ENCODE peak calls at places on chromosome 5, in eight cellular contexts. U is tibial nerve; J is right cardiac atrium; T is GM23248; P is CD8-positive, alpha-beta T cell; M is uterus; X is small intestine; K is neural progenitor cell. L is an unnamed sample.
A peak's percentile ranks its signal among the peaks of the same experiment; 100 is the strongest.

GRCh38 chr5:79974896-79975295 is 16.2 kb downstream of the MTX3 start:
- DNase-seq in U (no peak), J (no peak), T (peak; percentile 81), P (no peak), M (no peak), X (no peak), K (no peak), L (no peak)

GRCh38 chr5:72067682-72068470 is 39.4 kb upstream of the MAP1B start:
- DNase-seq in U (no peak), J (no peak), T (peak; percentile 94), P (no peak), M (no peak), X (no peak), K (no peak), L (no peak)

GRCh38 chr5:79845448-79846197 is 145.4 kb downstream of the MTX3 start:
- DNase-seq in U (peak; percentile 47), J (no peak), T (peak; percentile 96), P (no peak), M (no peak), X (no peak), K (no peak), L (no peak)

GRCh38 chr5:159945359-159945758 is 29.1 kb downstream of the ADRA1B start:
- DNase-seq in U (no peak), J (no peak), T (no peak), P (no peak), M (no peak), X (no peak), K (no peak), L (no peak)

GRCh38 chr5:65730910-65731309 is 8.9 kb downstream of the NLN start:
- DNase-seq in U (no peak), J (no peak), T (peak; percentile 16), P (no peak), M (no peak), X (no peak), K (no peak), L (no peak)

GRCh38 chr5:90134892-90135291 is 274.7 kb downstream of the CETN3 start:
- DNase-seq in U (peak; percentile 38), J (peak; percentile 84), T (peak; percentile 63), P (no peak), M (peak; percentile 80), X (no peak), K (no peak), L (peak; percentile 66)

GRCh38 chr5:181163487-181164075 is 16.2 kb downstream of the OR2V2 start:
- DNase-seq in U (no peak), J (peak; percentile 31), T (no peak), P (no peak), M (no peak), X (no peak), K (peak; percentile 27), L (no peak)

GRCh38 chr5:134289509-134290113 is 63.7 kb upstream of the PPP2CA start:
- DNase-seq in U (peak; percentile 57), J (no peak), T (peak; percentile 85), P (peak; percentile 41), M (peak; percentile 35), X (peak; percentile 74), K (peak; percentile 83), L (peak; percentile 17)

GRCh38 chr5:23033864-23034263 is 180.7 kb upstream of the CDH12 start:
- DNase-seq in U (no peak), J (no peak), T (no peak), P (no peak), M (no peak), X (no peak), K (no peak), L (no peak)

GRCh38 chr5:147208134-147208533 is 26.7 kb upstream of the STK32A start:
- DNase-seq in U (no peak), J (no peak), T (peak; percentile 50), P (no peak), M (no peak), X (no peak), K (no peak), L (no peak)

GRCh38 chr5:39231705-39232525 is 12.6 kb upstream of the FYB1 start:
- DNase-seq in U (no peak), J (no peak), T (peak; percentile 58), P (no peak), M (no peak), X (no peak), K (no peak), L (no peak)

GRCh38 chr5:39755452-39755851 is 330.7 kb upstream of the DAB2 start:
- DNase-seq in U (no peak), J (no peak), T (peak; percentile 40), P (no peak), M (no peak), X (no peak), K (no peak), L (no peak)

GRCh38 chr5:133154274-133155088 is 102.7 kb downstream of the HSPA4 start:
- DNase-seq in U (no peak), J (no peak), T (no peak), P (no peak), M (no peak), X (no peak), K (no peak), L (no peak)

GRCh38 chr5:90560771-90561170 is 2.2 kb downstream of the ADGRV1 start:
- DNase-seq in U (no peak), J (no peak), T (no peak), P (no peak), M (no peak), X (no peak), K (no peak), L (no peak)

GRCh38 chr5:126234563-126235195 is 188.5 kb upstream of the GRAMD2B start:
- DNase-seq in U (no peak), J (no peak), T (peak; percentile 24), P (no peak), M (no peak), X (peak; percentile 23), K (peak; percentile 71), L (no peak)

GRCh38 chr5:120326651-120327050 is 137.4 kb upstream of the PRR16 start:
- DNase-seq in U (no peak), J (no peak), T (no peak), P (no peak), M (no peak), X (no peak), K (no peak), L (no peak)

GRCh38 chr5:169344629-169345028 is 43.7 kb upstream of the SLIT3 start:
- DNase-seq in U (no peak), J (no peak), T (peak; percentile 44), P (no peak), M (peak; percentile 31), X (no peak), K (no peak), L (no peak)

GRCh38 chr5:83848928-83849327 is 128.3 kb upstream of the HAPLN1 start:
- DNase-seq in U (no peak), J (no peak), T (no peak), P (no peak), M (no peak), X (no peak), K (no peak), L (no peak)

GRCh38 chr5:135631356-135631755 is 52.6 kb upstream of the CXCL14 start:
- DNase-seq in U (no peak), J (no peak), T (no peak), P (no peak), M (no peak), X (no peak), K (no peak), L (no peak)

GRCh38 chr5:132503244-132503643 is 12.7 kb upstream of the IRF1 start:
- DNase-seq in U (no peak), J (no peak), T (no peak), P (no peak), M (no peak), X (no peak), K (no peak), L (no peak)

GRCh38 chr5:172164773-172165212 is 23.2 kb downstream of the STK10 start:
- DNase-seq in U (no peak), J (peak; percentile 86), T (peak; percentile 72), P (no peak), M (no peak), X (no peak), K (no peak), L (no peak)

DNA sequence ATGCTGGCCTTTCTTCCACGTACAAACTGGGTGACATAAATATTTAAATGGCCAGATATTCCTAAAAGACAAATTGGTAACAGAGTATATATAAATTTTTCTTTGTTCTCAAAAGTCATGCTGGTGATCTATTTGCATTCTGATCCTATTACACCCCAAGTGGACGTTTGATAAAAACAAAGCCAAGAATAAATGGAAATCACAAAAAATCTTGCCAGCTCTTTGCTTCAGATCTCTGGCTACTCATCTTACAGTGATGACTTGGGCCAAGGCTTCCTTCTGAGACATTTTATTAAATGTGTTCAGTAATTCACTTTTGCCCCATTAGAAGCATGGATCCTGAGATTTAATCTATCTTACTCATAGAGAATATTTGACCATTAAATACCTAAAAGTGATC is 444.3 kb upstream of the PIK3R1 start:
- DNase-seq in U (no peak), J (no peak), T (no peak), P (no peak), M (no peak), X (no peak), K (no peak), L (no peak)
- H3K4me1 ChIP-seq in U (peaks cover 27% of the 10 kb centered on the region), J (peaks cover 3% of the 10 kb centered on the region), T (peaks cover 26% of the 10 kb centered on the region), P (no peaks in the 10 kb centered on the region), M (no peaks in the 10 kb centered on the region), X (peaks cover 2% of the 10 kb centered on the region), K (peaks cover 46% of the 10 kb centered on the region), L (peaks cover 42% of the 10 kb centered on the region)

GRCh38 chr5:158895573-158895972 is 204.1 kb downstream of the EBF1 start:
- DNase-seq in U (no peak), J (no peak), T (peak; percentile 28), P (no peak), M (no peak), X (no peak), K (no peak), L (no peak)
- H3K27ac ChIP-seq in U (no peak overlapping the region), J (no peak overlapping the region), T (no peak overlapping the region), P (no peak overlapping the region), M (peak overlapping the region; percentile 22), X (no peak overlapping the region), K (no peak overlapping the region), L (no peak overlapping the region)

DNA sequence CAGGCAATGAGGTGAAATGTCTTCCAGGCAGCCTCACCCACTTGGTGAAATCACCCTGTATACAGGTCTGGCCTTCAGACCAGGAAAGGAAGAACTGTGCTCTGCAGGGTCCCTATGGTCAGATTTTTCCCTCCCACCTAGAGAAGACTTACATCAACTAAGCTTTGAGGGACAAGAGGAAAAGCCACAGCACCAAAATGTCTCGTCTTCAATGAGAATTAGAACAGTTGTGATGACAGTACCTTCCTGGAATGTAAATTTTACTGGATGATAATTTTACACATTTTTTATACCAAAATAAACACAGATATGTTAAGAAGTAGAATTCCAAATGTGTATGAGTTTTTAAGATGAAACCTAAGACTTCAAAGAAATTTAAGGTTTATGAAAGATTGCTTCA is 283.9 kb downstream of the SPOCK1 start:
- DNase-seq in U (no peak), J (no peak), T (no peak), P (no peak), M (no peak), X (no peak), K (no peak), L (no peak)
- H3K4me1 ChIP-seq in U (peaks cover 4% of the 10 kb centered on the region), J (peaks cover 6% of the 10 kb centered on the region), T (peaks cover 45% of the 10 kb centered on the region), P (no peaks in the 10 kb centered on the region), M (no peaks in the 10 kb centered on the region), X (no peaks in the 10 kb centered on the region), K (no peaks in the 10 kb centered on the region), L (peaks cover 9% of the 10 kb centered on the region)

DNA sequence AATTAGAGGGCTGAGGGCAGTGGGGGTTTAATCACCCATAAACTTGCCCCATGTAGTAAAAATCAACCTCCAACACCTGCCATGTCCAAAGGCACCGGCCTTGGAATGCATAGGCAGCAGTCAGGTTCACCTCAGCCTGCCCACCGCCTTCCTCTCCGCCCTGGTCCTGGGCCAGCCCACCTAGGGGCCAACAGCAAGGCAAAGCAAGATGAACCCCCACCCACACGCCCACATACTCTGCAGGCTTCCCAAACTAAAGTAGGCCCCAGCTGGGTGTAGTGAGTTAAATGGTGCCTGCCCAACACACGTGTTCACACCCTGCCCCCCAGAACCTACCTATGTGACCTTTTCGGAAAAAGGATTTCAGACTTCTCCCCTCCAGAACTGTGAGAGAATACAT is 92.9 kb upstream of the RAI14 start:
- DNase-seq in U (no peak), J (no peak), T (no peak), P (no peak), M (no peak), X (no peak), K (no peak), L (no peak)
- H3K27ac ChIP-seq in U (no peak overlapping the region), J (no peak overlapping the region), T (no peak overlapping the region), P (no peak overlapping the region), M (peak overlapping the region; percentile 76), X (no peak overlapping the region), K (no peak overlapping the region), L (no peak overlapping the region)